ENCODE peak calls at places on chromosomes 1 and 21, in six cellular contexts. I is AML-193, V is nephron progenitor cell, C is myocyte, D is heart left ventricle, R is H7. P is an unnamed sample.

GRCh38 chr1:169485427-169486280 is at the start of gene SLC19A2:
- DNase-seq in C (peak), R (peak), D (peak), I (peak), V (peak), P (peak)

GRCh38 chr1:182885591-182885990 is 46.4 kb downstream of the DHX9 start:
- DNase-seq in R (no peak), I (no peak), D (no peak), V (no peak), C (no peak), P (no peak)

GRCh38 chr1:8004113-8004802 is 21.9 kb downstream of the ERRFI1 start:
- DNase-seq in R (no peak), I (no peak), V (no peak), C (no peak), D (no peak), P (no peak)

GRCh38 chr1:17156108-17156507 is 36.9 kb upstream of the PADI2 start:
- DNase-seq in V (no peak), I (no peak), R (no peak), D (no peak), C (no peak), P (no peak)

GRCh38 chr1:241292973-241293372 is 64.0 kb downstream of the RGS7 start:
- DNase-seq in C (no peak), D (no peak), V (no peak), I (no peak), R (no peak), P (no peak)

GRCh38 chr1:25695991-25696330 is 79.4 kb downstream of the MAN1C1 start:
- DNase-seq in I (no peak), R (no peak), V (no peak), D (no peak), C (peak), P (no peak)

GRCh38 chr1:98030483-98030882 is 109.6 kb upstream of the DPYD start:
- DNase-seq in D (no peak), V (no peak), R (no peak), I (no peak), C (peak), P (no peak)

GRCh38 chr1:208524376-208524775 is 280.2 kb upstream of the PLXNA2 start:
- DNase-seq in C (no peak), V (no peak), R (no peak), D (no peak), I (no peak), P (no peak)

GRCh38 chr1:84869750-84870149 is 23.3 kb downstream of the LPAR3 start:
- DNase-seq in C (no peak), I (no peak), R (no peak), V (no peak), D (no peak), P (no peak)

GRCh38 chr1:229411434-229412055 is 22.3 kb downstream of the ACTA1 start:
- DNase-seq in I (no peak), R (no peak), C (no peak), D (no peak), V (no peak), P (no peak)

GRCh38 chr1:2525896-2526823 is at the start of gene PANK4:
- DNase-seq in D (peak), I (peak), R (peak), C (peak), V (peak), P (peak)

GRCh38 chr21:41615613-41616012 is 107.7 kb upstream of the TMPRSS2 start:
- DNase-seq in C (peak), R (no peak), I (no peak), D (no peak), V (no peak), P (no peak)

GRCh38 chr1:64098856-64099606 is 104.4 kb upstream of the UBE2U start:
- DNase-seq in V (no peak), C (no peak), R (no peak), I (no peak), D (no peak), P (no peak)

GRCh38 chr1:46522184-46522968 is 29.1 kb downstream of the KNCN start:
- DNase-seq in I (peak), R (peak), C (peak), D (no peak), V (no peak), P (no peak)

GRCh38 chr1:24051206-24051945 is 60.6 kb downstream of the MYOM3 start:
- DNase-seq in I (peak), D (no peak), V (no peak), R (peak), C (no peak), P (no peak)

GRCh38 chr1:19257178-19257914 is 5.7 kb downstream of the MRTO4 start:
- DNase-seq in D (peak), C (peak), R (no peak), V (no peak), I (no peak), P (no peak)

GRCh38 chr1:54325705-54326461 is 80.3 kb downstream of the SSBP3 start:
- DNase-seq in D (no peak), V (no peak), I (no peak), C (no peak), R (peak), P (peak)

GRCh38 chr1:244291171-244291866 is 160.4 kb downstream of the ADSS2 start:
- DNase-seq in R (no peak), D (no peak), C (peak), V (no peak), I (peak), P (no peak)

GRCh38 chr1:205934788-205935187 is 8.5 kb downstream of the SLC26A9 start:
- DNase-seq in V (no peak), D (no peak), R (no peak), I (no peak), C (no peak), P (no peak)

GRCh38 chr1:118494998-118495397 is 310.0 kb upstream of the SPAG17 start:
- DNase-seq in D (no peak), C (no peak), R (no peak), I (no peak), V (no peak), P (no peak)

GRCh38 chr1:23562138-23562819 is 3.0 kb upstream of the ID3 start:
- DNase-seq in D (peak), I (no peak), R (peak), V (peak), C (peak), P (peak)

GRCh38 chr1:23403038-23403336 is 21.6 kb downstream of the TCEA3 start:
- DNase-seq in D (no peak), C (peak), I (no peak), R (no peak), V (no peak), P (no peak)

GRCh38 chr1:116769561-116769977 is 15.3 kb downstream of the CD2 start:
- DNase-seq in R (no peak), C (no peak), I (peak), V (no peak), D (no peak), P (no peak)

GRCh38 chr21:44427241-44428120 is 27.8 kb upstream of the LRRC3 start:
- DNase-seq in D (no peak), R (peak), C (no peak), V (no peak), I (no peak), P (no peak)

GRCh38 chr1:185632659-185633428 is 101.3 kb upstream of the HMCN1 start:
- DNase-seq in R (no peak), I (peak), D (no peak), V (no peak), C (peak), P (no peak)

GRCh38 chr1:183281039-183281438 is 95.0 kb downstream of the LAMC2 start:
- DNase-seq in R (no peak), D (no peak), V (no peak), C (peak), I (peak), P (no peak)